ENCODE peak calls at places on chromosomes 11 and 22, in eight cellular contexts. W is Calu3, R is OCI-LY7, S is H9, B is GM06990, O is uterus, T is dorsolateral prefrontal cortex, F is lower leg skin. E is an unnamed sample.

GRCh38 chr11:36213050-36213840 is 76.0 kb downstream of the COMMD9 start:
- DNase-seq in W (no peak), R (no peak), S (no peak), B (no peak), O (no peak), T (no peak), F (no peak), E (no peak)

GRCh38 chr11:12089473-12089872 is 20.9 kb upstream of the MICAL2 start:
- DNase-seq in W (no peak), R (no peak), S (no peak), B (no peak), O (no peak), T (no peak), F (peak), E (no peak)

GRCh38 chr22:46408568-46409506 is 73.3 kb downstream of the TRMU start:
- DNase-seq in W (no peak), R (no peak), S (no peak), B (no peak), O (no peak), T (no peak), F (no peak), E (no peak)

GRCh38 chr22:40415531-40416266 is 45.3 kb downstream of the SGSM3 start:
- DNase-seq in W (no peak), R (peak), S (no peak), B (peak), O (no peak), T (peak), F (no peak), E (no peak)

GRCh38 chr11:8964324-8965320 is at the start of gene TMEM9B:
- DNase-seq in W (peak), R (peak), S (peak), B (peak), O (peak), T (peak), F (peak), E (peak)

GRCh38 chr11:122007611-122008071 is 108.4 kb downstream of the BLID start:
- DNase-seq in W (no peak), R (no peak), S (no peak), B (no peak), O (peak), T (no peak), F (no peak), E (no peak)

GRCh38 chr11:77230878-77231605 is 70.4 kb downstream of the GDPD4 start:
- DNase-seq in W (no peak), R (no peak), S (no peak), B (no peak), O (no peak), T (no peak), F (no peak), E (no peak)

GRCh38 chr22:25545117-25545516 is 19.4 kb upstream of the GRK3 start:
- DNase-seq in W (no peak), R (no peak), S (no peak), B (no peak), O (no peak), T (no peak), F (no peak), E (no peak)

GRCh38 chr11:46012185-46012584 is 89.7 kb downstream of the LARGE2 start:
- DNase-seq in W (no peak), R (no peak), S (no peak), B (no peak), O (no peak), T (no peak), F (no peak), E (no peak)

GRCh38 chr11:62694455-62695167 is 5.3 kb upstream of the LRRN4CL start:
- DNase-seq in W (peak), R (peak), S (peak), B (no peak), O (peak), T (peak), F (peak), E (peak)

GRCh38 chr11:3665336-3666022 is 5.7 kb downstream of the CHRNA10 start:
- DNase-seq in W (no peak), R (no peak), S (no peak), B (no peak), O (no peak), T (peak), F (peak), E (no peak)

GRCh38 chr11:104799251-104799650 is 99.0 kb downstream of the CASP12 start:
- DNase-seq in W (no peak), R (no peak), S (no peak), B (peak), O (no peak), T (no peak), F (no peak), E (no peak)

GRCh38 chr11:117259417-117259816 is 26.9 kb downstream of the RNF214 start:
- DNase-seq in W (no peak), R (no peak), S (no peak), B (no peak), O (no peak), T (no peak), F (no peak), E (no peak)

GRCh38 chr11:8832571-8833260 is 78.3 kb upstream of the AKIP1 start:
- DNase-seq in W (peak), R (peak), S (peak), B (peak), O (peak), T (no peak), F (no peak), E (peak)

GRCh38 chr11:3231851-3232744 is at the start of gene MRGPRE:
- DNase-seq in W (no peak), R (no peak), S (peak), B (no peak), O (peak), T (no peak), F (peak), E (no peak)

GRCh38 chr11:79232346-79232745 is 208.5 kb downstream of the TENM4 start:
- DNase-seq in W (no peak), R (no peak), S (no peak), B (no peak), O (no peak), T (no peak), F (peak), E (no peak)

GRCh38 chr11:61555051-61555969 is 25.6 kb downstream of the SYT7 start:
- DNase-seq in W (no peak), R (no peak), S (peak), B (no peak), O (no peak), T (no peak), F (no peak), E (peak)

GRCh38 chr11:35593143-35593542 is 25.1 kb upstream of the FJX1 start:
- DNase-seq in W (peak), R (no peak), S (no peak), B (no peak), O (no peak), T (no peak), F (no peak), E (no peak)

GRCh38 chr11:125123947-125124633 is 12.7 kb upstream of the TMEM218 start:
- DNase-seq in W (no peak), R (peak), S (peak), B (peak), O (no peak), T (no peak), F (no peak), E (peak)

GRCh38 chr22:23856721-23857605 is 712 bp upstream of the SLC2A11 start:
- DNase-seq in W (peak), R (peak), S (peak), B (peak), O (no peak), T (no peak), F (peak), E (peak)

GRCh38 chr22:36323182-36323854 is 64.4 kb downstream of the MYH9 start:
- DNase-seq in W (no peak), R (no peak), S (no peak), B (no peak), O (peak), T (no peak), F (peak), E (no peak)

GRCh38 chr22:27107824-27108223 is 450.4 kb downstream of the MIAT start:
- DNase-seq in W (peak), R (no peak), S (no peak), B (no peak), O (peak), T (no peak), F (peak), E (no peak)

GRCh38 chr11:59755701-59756495 is 722 bp downstream of the STX3 start:
- DNase-seq in W (peak), R (no peak), S (peak), B (no peak), O (peak), T (peak), F (peak), E (peak)

GRCh38 chr11:37504066-37504611 is 906.1 kb upstream of the RAG2 start:
- DNase-seq in W (peak), R (no peak), S (no peak), B (peak), O (no peak), T (no peak), F (no peak), E (no peak)

GRCh38 chr11:34480339-34480738 is 33.3 kb downstream of the ELF5 start:
- DNase-seq in W (no peak), R (no peak), S (no peak), B (no peak), O (no peak), T (no peak), F (no peak), E (no peak)

GRCh38 chr11:78742430-78742829 is 167.8 kb upstream of the NARS2 start:
- DNase-seq in W (peak), R (no peak), S (no peak), B (no peak), O (no peak), T (no peak), F (peak), E (no peak)

GRCh38 chr11:128840783-128841182 is 26.3 kb downstream of the KCNJ1 start:
- DNase-seq in W (no peak), R (no peak), S (no peak), B (no peak), O (no peak), T (no peak), F (no peak), E (no peak)

GRCh38 chr11:32722255-32722654 is 72.2 kb downstream of the CCDC73 start:
- DNase-seq in W (no peak), R (no peak), S (no peak), B (no peak), O (no peak), T (no peak), F (no peak), E (no peak)

GRCh38 chr11:134246100-134246499 is 7.1 kb downstream of the THYN1 start:
- DNase-seq in W (no peak), R (no peak), S (no peak), B (no peak), O (no peak), T (no peak), F (no peak), E (no peak)

GRCh38 chr11:134501406-134502152 is 89.5 kb upstream of the B3GAT1 start:
- DNase-seq in W (no peak), R (no peak), S (no peak), B (no peak), O (no peak), T (no peak), F (peak), E (no peak)

GRCh38 chr11:62555464-62556092 is 9.0 kb upstream of the AHNAK start:
- DNase-seq in W (no peak), R (peak), S (no peak), B (peak), O (no peak), T (no peak), F (peak), E (no peak)

GRCh38 chr11:19910931-19911330 is 198.3 kb downstream of the NAV2 start:
- DNase-seq in W (no peak), R (no peak), S (no peak), B (no peak), O (no peak), T (no peak), F (no peak), E (no peak)

GRCh38 chr11:120025606-120026335 is 112.1 kb downstream of the TRIM29 start:
- DNase-seq in W (no peak), R (no peak), S (peak), B (no peak), O (no peak), T (no peak), F (peak), E (no peak)

GRCh38 chr11:45413156-45413833 is 127.2 kb upstream of the SYT13 start:
- DNase-seq in W (no peak), R (no peak), S (no peak), B (no peak), O (no peak), T (no peak), F (no peak), E (peak)

GRCh38 chr22:37566329-37566837 is 6.1 kb downstream of the CDC42EP1 start:
- DNase-seq in W (no peak), R (no peak), S (peak), B (peak), O (no peak), T (peak), F (no peak), E (no peak)

GRCh38 chr11:118046051-118046963 is 30.6 kb upstream of the TMPRSS4 start:
- DNase-seq in W (no peak), R (no peak), S (no peak), B (peak), O (no peak), T (no peak), F (no peak), E (no peak)

GRCh38 chr11:106391771-106392412 is 314.4 kb downstream of the AASDHPPT start:
- DNase-seq in W (no peak), R (no peak), S (no peak), B (no peak), O (no peak), T (no peak), F (no peak), E (no peak)

DNA sequence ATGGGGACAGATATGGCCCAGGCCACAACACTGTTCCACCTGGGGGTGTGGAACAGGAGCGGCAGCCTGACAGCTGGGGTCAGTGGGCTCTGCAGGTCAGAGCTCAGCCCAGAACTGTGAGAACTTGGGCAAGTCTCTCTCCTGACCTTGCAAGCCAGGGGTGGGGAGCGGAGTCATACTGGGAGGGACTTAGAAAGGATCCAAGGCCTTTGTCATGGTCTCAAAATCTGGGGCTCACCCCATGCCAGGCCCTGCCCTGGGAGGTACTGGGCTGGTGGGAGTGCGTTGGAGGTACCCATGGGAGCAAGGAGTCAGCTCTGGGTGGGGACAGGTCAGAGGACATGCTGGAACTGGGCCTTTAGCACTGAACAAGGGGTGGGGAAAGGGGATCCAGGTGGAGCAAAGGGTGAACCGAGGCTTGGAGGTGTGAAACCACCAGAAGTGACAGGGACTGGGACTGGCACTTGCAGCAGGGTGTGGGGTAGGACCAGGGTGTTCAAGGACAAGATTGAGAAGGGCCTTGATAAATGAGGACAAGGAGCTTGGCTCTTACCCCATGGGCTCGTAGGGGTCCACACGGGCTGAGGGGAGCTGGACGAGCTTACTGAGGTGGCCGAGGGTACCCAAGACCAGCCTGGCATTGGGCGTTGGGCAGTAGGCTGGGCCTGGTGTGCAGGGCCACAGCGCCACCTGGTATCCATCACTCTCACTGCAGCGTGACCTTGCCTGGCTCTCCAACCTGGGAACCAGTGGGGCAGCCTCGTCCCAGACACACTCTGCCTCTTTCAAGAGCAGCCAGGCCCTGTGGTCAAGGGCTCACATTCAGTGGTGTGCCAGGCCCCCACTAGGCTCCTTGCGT is 7.4 kb upstream of the PMM1 start:
- DNase-seq in W (peak), R (peak), S (peak), B (peak), O (no peak), T (peak), F (no peak), E (peak)
- TF ChIP-seq CTCF in W (peak), R (peak), S (peak), B (peak), O (peak), T (peak), F (no peak), E (peak)

GRCh38 chr11:69880803-69881445 is 61.7 kb upstream of the FGF3 start:
- DNase-seq in W (no peak), R (no peak), S (peak), B (no peak), O (no peak), T (peak), F (peak), E (no peak)

GRCh38 chr11:69881467-69882269 is 62.5 kb upstream of the FGF3 start:
- DNase-seq in W (no peak), R (no peak), S (peak), B (no peak), O (no peak), T (no peak), F (no peak), E (peak)

GRCh38 chr11:69883292-69884255 is 64.4 kb upstream of the FGF3 start:
- DNase-seq in W (no peak), R (no peak), S (no peak), B (no peak), O (no peak), T (no peak), F (no peak), E (no peak)

GRCh38 chr11:69880041-69880802 is 61.0 kb upstream of the FGF3 start:
- DNase-seq in W (no peak), R (no peak), S (peak), B (no peak), O (no peak), T (peak), F (peak), E (no peak)

DNA sequence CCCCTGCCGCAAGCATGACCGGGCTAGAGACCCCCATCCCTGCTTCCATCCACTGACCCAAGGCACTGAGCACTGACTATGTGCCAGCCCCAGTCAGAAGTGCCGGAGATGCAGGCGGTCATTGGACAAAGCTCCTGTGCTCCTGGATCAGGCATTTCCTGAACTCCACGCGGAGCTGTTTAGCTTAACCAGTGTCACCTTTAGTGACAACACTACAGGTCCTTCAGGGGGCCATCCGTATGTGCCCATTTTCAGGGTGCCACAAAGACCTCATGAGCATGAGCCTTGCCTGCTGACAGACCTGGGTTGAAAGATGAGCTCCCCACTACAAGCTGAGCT is 63.0 kb upstream of the FGF3 start:
- DNase-seq in W (no peak), R (no peak), S (no peak), B (no peak), O (no peak), T (no peak), F (no peak), E (no peak)
- TF ChIP-seq CTCF in W (no peak), R (peak), S (no peak), B (no peak), O (no peak), T (no peak), F (no peak), E (no peak)

DNA sequence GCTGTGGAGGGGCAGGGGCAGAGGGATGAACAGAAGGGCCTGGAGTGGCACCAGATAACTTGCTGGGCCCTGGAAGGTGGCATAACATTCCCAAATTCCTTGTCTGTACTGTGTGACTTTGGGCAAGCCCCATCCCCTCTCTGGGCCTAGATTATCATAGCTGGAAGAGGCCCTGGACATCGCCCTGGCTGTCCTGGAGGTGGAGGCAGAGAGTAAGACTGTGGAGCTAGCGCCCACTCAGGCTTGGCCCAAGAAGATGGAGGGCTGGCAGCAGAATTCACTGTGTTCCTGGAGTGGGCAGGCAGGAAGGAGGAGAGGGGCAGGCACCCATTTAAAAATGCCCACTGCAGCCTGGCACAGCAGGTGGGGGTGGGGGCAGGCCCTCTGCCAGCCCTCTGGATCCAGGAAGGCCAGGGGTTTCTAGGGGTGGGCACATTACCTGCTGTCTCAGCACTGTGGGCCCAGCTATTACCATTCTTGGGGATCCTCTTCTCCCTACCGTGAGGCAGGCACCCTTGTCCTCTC is 22.6 kb downstream of the ARHGEF17 start:
- DNase-seq in W (no peak), R (no peak), S (no peak), B (no peak), O (no peak), T (no peak), F (no peak), E (peak)
- TF ChIP-seq CTCF in W (no peak), R (no peak), S (peak), B (no peak), O (peak), T (no peak), F (no peak), E (no peak)

GRCh38 chr11:113773416-113774173 is at the start of gene ZW10:
- DNase-seq in W (peak), R (peak), S (peak), B (peak), O (peak), T (peak), F (peak), E (peak)

GRCh38 chr11:113773092-113773415 is 438 bp downstream of the ZW10 start:
- DNase-seq in W (no peak), R (peak), S (no peak), B (no peak), O (no peak), T (no peak), F (peak), E (peak)

GRCh38 chr11:113771964-113772363 is 1.5 kb downstream of the ZW10 start:
- DNase-seq in W (no peak), R (no peak), S (no peak), B (no peak), O (no peak), T (no peak), F (no peak), E (no peak)

GRCh38 chr11:113778111-113778910 is 1.3 kb upstream of the CLDN25 start:
- DNase-seq in W (peak), R (no peak), S (no peak), B (no peak), O (no peak), T (peak), F (no peak), E (no peak)

GRCh38 chr11:113774174-113774503 is 647 bp upstream of the ZW10 start:
- DNase-seq in W (no peak), R (no peak), S (no peak), B (no peak), O (no peak), T (no peak), F (no peak), E (no peak)
- TF ChIP-seq CTCF in W (no peak), R (no peak), S (peak), B (no peak), O (no peak), T (no peak), F (no peak), E (no peak)

GRCh38 chr22:44485494-44485893 is 12.5 kb downstream of the RTL6 start:
- DNase-seq in W (no peak), R (no peak), S (no peak), B (no peak), O (no peak), T (no peak), F (no peak), E (no peak)
- TF ChIP-seq CTCF in W (no peak), R (no peak), S (no peak), B (no peak), O (no peak), T (no peak), F (no peak), E (no peak)

DNA sequence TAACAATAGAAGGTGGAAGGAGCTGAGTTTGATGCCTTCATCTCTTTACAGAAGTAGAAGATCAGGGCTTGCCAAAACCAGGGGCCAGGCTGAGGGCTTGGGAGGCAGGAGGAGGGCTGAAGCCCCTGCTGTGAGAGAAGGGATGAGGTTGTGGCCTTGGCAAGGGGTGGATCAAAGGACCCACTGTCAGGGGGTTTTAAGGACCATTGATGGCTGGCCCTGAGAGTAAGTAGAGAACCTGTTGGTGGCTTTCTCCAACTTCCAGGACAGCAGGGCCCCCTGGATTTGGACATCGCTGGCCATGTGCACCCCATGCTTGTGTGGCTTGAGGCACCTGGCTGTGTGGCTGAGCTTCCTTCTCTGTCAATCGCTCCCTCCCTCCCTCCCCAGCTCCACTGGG is 927.7 kb downstream of the TBC1D22A start:
- DNase-seq in W (no peak), R (no peak), S (no peak), B (no peak), O (no peak), T (no peak), F (peak), E (no peak)
- TF ChIP-seq CTCF in W (no peak), R (no peak), S (no peak), B (no peak), O (no peak), T (no peak), F (no peak), E (no peak)

GRCh38 chr22:17629646-17630045 is 1.1 kb upstream of the ATP6V1E1 start:
- DNase-seq in W (no peak), R (no peak), S (no peak), B (no peak), O (no peak), T (no peak), F (no peak), E (no peak)
- TF ChIP-seq CTCF in W (no peak), R (no peak), S (no peak), B (no peak), O (no peak), T (no peak), F (no peak), E (no peak)